ENCODE peak calls at places on chromosomes 11 and 22, in five cellular contexts. One of them, this sample, is unnamed. For H3K9me3, the result is how much of the 10 kb centered on the place peaks cover.

GRCh38 chr11:63920126-63920869 is 3.3 kb upstream of the RCOR2 start:
- DNase-seq in mammary epithelial cell: no peak
- DNase-seq in body of pancreas: peak
- DNase-seq in IMR-90: no peak
- DNase-seq in CD8-positive, alpha-beta T cell: no peak
- DNase-seq in this sample: no peak

GRCh38 chr22:29780781-29781676 is 13.9 kb downstream of the UQCR10 start:
- DNase-seq in mammary epithelial cell: peak
- DNase-seq in IMR-90: peak
- DNase-seq in body of pancreas: no peak
- DNase-seq in CD8-positive, alpha-beta T cell: no peak
- DNase-seq in this sample: no peak

GRCh38 chr11:111524056-111524455 is 9.5 kb downstream of the HOATZ start:
- DNase-seq in CD8-positive, alpha-beta T cell: no peak
- DNase-seq in mammary epithelial cell: peak
- DNase-seq in body of pancreas: no peak
- DNase-seq in IMR-90: peak
- DNase-seq in this sample: no peak

GRCh38 chr22:18013436-18013835 is 10.9 kb downstream of the MICAL3 start:
- DNase-seq in mammary epithelial cell: no peak
- DNase-seq in CD8-positive, alpha-beta T cell: no peak
- DNase-seq in IMR-90: no peak
- DNase-seq in body of pancreas: no peak
- DNase-seq in this sample: no peak

GRCh38 chr22:32723632-32724031 is 77.9 kb upstream of the TIMP3 start:
- DNase-seq in body of pancreas: no peak
- DNase-seq in CD8-positive, alpha-beta T cell: no peak
- DNase-seq in mammary epithelial cell: peak
- DNase-seq in IMR-90: peak
- DNase-seq in this sample: peak

GRCh38 chr11:96338910-96339703 is 3.9 kb downstream of the MAML2 start:
- DNase-seq in body of pancreas: no peak
- DNase-seq in CD8-positive, alpha-beta T cell: no peak
- DNase-seq in IMR-90: peak
- DNase-seq in mammary epithelial cell: peak
- DNase-seq in this sample: peak

GRCh38 chr11:87878373-87878779 is 296.9 kb downstream of the RAB38 start:
- DNase-seq in IMR-90: peak
- DNase-seq in mammary epithelial cell: peak
- DNase-seq in body of pancreas: no peak
- DNase-seq in CD8-positive, alpha-beta T cell: no peak
- DNase-seq in this sample: peak

GRCh38 chr22:36238348-36239149 is 778 bp downstream of the APOL2 start:
- DNase-seq in body of pancreas: peak
- DNase-seq in CD8-positive, alpha-beta T cell: no peak
- DNase-seq in IMR-90: no peak
- DNase-seq in mammary epithelial cell: no peak
- DNase-seq in this sample: peak

GRCh38 chr11:109956124-109956793 is 136.9 kb upstream of the ZC3H12C start:
- DNase-seq in CD8-positive, alpha-beta T cell: no peak
- DNase-seq in mammary epithelial cell: no peak
- DNase-seq in IMR-90: no peak
- DNase-seq in body of pancreas: no peak
- DNase-seq in this sample: peak

GRCh38 chr11:6565988-6566703 is 37.3 kb downstream of the RRP8 start:
- DNase-seq in body of pancreas: no peak
- DNase-seq in IMR-90: no peak
- DNase-seq in mammary epithelial cell: no peak
- DNase-seq in CD8-positive, alpha-beta T cell: no peak
- DNase-seq in this sample: no peak

GRCh38 chr11:1998290-1998689 is 648 bp upstream of the H19 start:
- DNase-seq in mammary epithelial cell: no peak
- DNase-seq in body of pancreas: no peak
- DNase-seq in CD8-positive, alpha-beta T cell: no peak
- DNase-seq in IMR-90: no peak
- DNase-seq in this sample: no peak

GRCh38 chr11:128580612-128581011 is 6.7 kb downstream of the ETS1 start:
- DNase-seq in body of pancreas: no peak
- DNase-seq in CD8-positive, alpha-beta T cell: no peak
- DNase-seq in IMR-90: no peak
- DNase-seq in mammary epithelial cell: no peak
- DNase-seq in this sample: no peak

GRCh38 chr11:130798280-130798679 is 118.0 kb downstream of the SNX19 start:
- DNase-seq in IMR-90: peak
- DNase-seq in CD8-positive, alpha-beta T cell: no peak
- DNase-seq in body of pancreas: no peak
- DNase-seq in mammary epithelial cell: peak
- DNase-seq in this sample: no peak

GRCh38 chr11:70191495-70192140 is 11.5 kb upstream of the FADD start:
- DNase-seq in CD8-positive, alpha-beta T cell: no peak
- DNase-seq in mammary epithelial cell: peak
- DNase-seq in IMR-90: peak
- DNase-seq in body of pancreas: peak
- DNase-seq in this sample: peak

GRCh38 chr22:45878051-45878764 is 98.8 kb downstream of the WNT7B start:
- DNase-seq in CD8-positive, alpha-beta T cell: no peak
- DNase-seq in IMR-90: no peak
- DNase-seq in mammary epithelial cell: no peak
- DNase-seq in body of pancreas: peak
- DNase-seq in this sample: no peak

GRCh38 chr11:32288276-32288675 is 147.1 kb downstream of the WT1 start:
- DNase-seq in CD8-positive, alpha-beta T cell: no peak
- DNase-seq in body of pancreas: no peak
- DNase-seq in IMR-90: no peak
- DNase-seq in mammary epithelial cell: no peak
- DNase-seq in this sample: no peak

GRCh38 chr11:14075118-14075601 is 112.6 kb downstream of the SPON1 start:
- DNase-seq in mammary epithelial cell: peak
- DNase-seq in IMR-90: no peak
- DNase-seq in CD8-positive, alpha-beta T cell: peak
- DNase-seq in body of pancreas: no peak
- DNase-seq in this sample: no peak

GRCh38 chr22:37472418-37473006 is 13.7 kb downstream of the MFNG start:
- DNase-seq in body of pancreas: peak
- DNase-seq in mammary epithelial cell: no peak
- DNase-seq in IMR-90: peak
- DNase-seq in CD8-positive, alpha-beta T cell: no peak
- DNase-seq in this sample: no peak

GRCh38 chr11:304915-305833 is 2.4 kb upstream of the IFITM2 start:
- DNase-seq in mammary epithelial cell: peak
- DNase-seq in IMR-90: peak
- DNase-seq in body of pancreas: peak
- DNase-seq in CD8-positive, alpha-beta T cell: no peak
- DNase-seq in this sample: peak

GRCh38 chr11:69449320-69450063 is 32.0 kb upstream of the LINC01488 start:
- DNase-seq in mammary epithelial cell: no peak
- DNase-seq in body of pancreas: peak
- DNase-seq in IMR-90: peak
- DNase-seq in CD8-positive, alpha-beta T cell: no peak
- DNase-seq in this sample: no peak

GRCh38 chr11:87038235-87038960 is 664 bp downstream of the TMEM135 start:
- DNase-seq in CD8-positive, alpha-beta T cell: no peak
- DNase-seq in body of pancreas: no peak
- DNase-seq in mammary epithelial cell: no peak
- DNase-seq in IMR-90: no peak
- DNase-seq in this sample: no peak

GRCh38 chr11:94516725-94517124 is 4.5 kb downstream of the C11orf97 start:
- DNase-seq in CD8-positive, alpha-beta T cell: no peak
- DNase-seq in mammary epithelial cell: no peak
- DNase-seq in IMR-90: no peak
- DNase-seq in body of pancreas: no peak
- DNase-seq in this sample: no peak

GRCh38 chr11:65524747-65525658 is at the start of gene SCYL1:
- DNase-seq in CD8-positive, alpha-beta T cell: peak
- DNase-seq in body of pancreas: peak
- DNase-seq in IMR-90: peak
- DNase-seq in mammary epithelial cell: peak
- DNase-seq in this sample: peak

GRCh38 chr22:30483169-30483568 is 11.4 kb upstream of the SEC14L3 start:
- DNase-seq in mammary epithelial cell: no peak
- DNase-seq in body of pancreas: no peak
- DNase-seq in CD8-positive, alpha-beta T cell: no peak
- DNase-seq in IMR-90: no peak
- DNase-seq in this sample: no peak

GRCh38 chr22:50626856-50627451 is 998 bp downstream of the ARSA start:
- DNase-seq in mammary epithelial cell: no peak
- DNase-seq in body of pancreas: peak
- DNase-seq in IMR-90: no peak
- DNase-seq in CD8-positive, alpha-beta T cell: no peak
- DNase-seq in this sample: no peak

GRCh38 chr11:16512163-16512562 is 155.8 kb upstream of the SOX6 start:
- DNase-seq in mammary epithelial cell: no peak
- DNase-seq in CD8-positive, alpha-beta T cell: no peak
- DNase-seq in body of pancreas: no peak
- DNase-seq in IMR-90: peak
- DNase-seq in this sample: no peak

GRCh38 chr11:975824-976223 is 50.2 kb downstream of the AP2A2 start:
- DNase-seq in CD8-positive, alpha-beta T cell: no peak
- DNase-seq in mammary epithelial cell: no peak
- DNase-seq in body of pancreas: no peak
- DNase-seq in IMR-90: peak
- DNase-seq in this sample: no peak

GRCh38 chr11:43735931-43736330 is 55.4 kb downstream of the HSD17B12 start:
- DNase-seq in mammary epithelial cell: peak
- DNase-seq in body of pancreas: no peak
- DNase-seq in IMR-90: peak
- DNase-seq in CD8-positive, alpha-beta T cell: no peak
- DNase-seq in this sample: no peak

GRCh38 chr11:43734256-43734655 is 53.7 kb downstream of the HSD17B12 start:
- DNase-seq in mammary epithelial cell: no peak
- DNase-seq in body of pancreas: no peak
- DNase-seq in CD8-positive, alpha-beta T cell: no peak
- DNase-seq in IMR-90: no peak
- DNase-seq in this sample: no peak

GRCh38 chr11:43736502-43737193 is 56.1 kb downstream of the HSD17B12 start:
- DNase-seq in CD8-positive, alpha-beta T cell: no peak
- DNase-seq in body of pancreas: no peak
- DNase-seq in IMR-90: peak
- DNase-seq in mammary epithelial cell: peak
- DNase-seq in this sample: no peak

GRCh38 chr11:43735115-43735514 is 54.6 kb downstream of the HSD17B12 start:
- DNase-seq in CD8-positive, alpha-beta T cell: no peak
- DNase-seq in IMR-90: no peak
- DNase-seq in mammary epithelial cell: no peak
- DNase-seq in body of pancreas: no peak
- DNase-seq in this sample: no peak

GRCh38 chr11:43732225-43732624 is 51.7 kb downstream of the HSD17B12 start:
- DNase-seq in CD8-positive, alpha-beta T cell: no peak
- DNase-seq in body of pancreas: no peak
- DNase-seq in IMR-90: no peak
- DNase-seq in mammary epithelial cell: no peak
- DNase-seq in this sample: no peak
- H3K9me3 ChIP-seq in CD8-positive, alpha-beta T cell: under half
- H3K9me3 ChIP-seq in body of pancreas: under half
- H3K9me3 ChIP-seq in IMR-90: under half
- H3K9me3 ChIP-seq in mammary epithelial cell: under half
- H3K9me3 ChIP-seq in this sample: under half

GRCh38 chr11:55658031-55658573 is 3.9 kb upstream of the OR4C6 start:
- DNase-seq in mammary epithelial cell: no peak
- DNase-seq in IMR-90: no peak
- DNase-seq in CD8-positive, alpha-beta T cell: no peak
- DNase-seq in body of pancreas: no peak
- DNase-seq in this sample: peak

GRCh38 chr11:55652560-55652959 is 4.4 kb downstream of the OR4S2 start:
- DNase-seq in mammary epithelial cell: no peak
- DNase-seq in IMR-90: no peak
- DNase-seq in body of pancreas: no peak
- DNase-seq in CD8-positive, alpha-beta T cell: no peak
- DNase-seq in this sample: no peak

GRCh38 chr11:55658608-55659007 is 3.4 kb upstream of the OR4C6 start:
- DNase-seq in CD8-positive, alpha-beta T cell: no peak
- DNase-seq in IMR-90: no peak
- DNase-seq in mammary epithelial cell: no peak
- DNase-seq in body of pancreas: no peak
- DNase-seq in this sample: no peak

DNA sequence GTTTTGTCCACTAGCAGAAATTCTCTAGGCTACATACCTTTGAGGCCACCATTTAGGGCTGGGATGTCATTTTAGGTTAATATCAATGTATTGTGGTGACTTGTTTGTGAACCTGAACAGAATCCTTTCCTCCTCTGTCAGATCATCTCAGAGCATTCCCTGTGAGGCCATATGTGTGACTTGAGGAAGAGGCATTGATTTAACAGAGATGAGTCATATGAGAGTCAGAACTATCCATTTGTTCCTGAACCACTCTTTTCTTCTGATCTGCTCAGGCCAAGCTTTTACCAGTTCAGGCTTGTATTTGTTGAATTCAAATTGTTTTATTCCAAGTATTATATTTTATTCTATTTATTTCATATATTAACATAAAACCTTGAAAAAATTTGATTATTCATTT is 6.9 kb upstream of the OR4C6 start:
- DNase-seq in mammary epithelial cell: no peak
- DNase-seq in body of pancreas: no peak
- DNase-seq in CD8-positive, alpha-beta T cell: no peak
- DNase-seq in IMR-90: no peak
- DNase-seq in this sample: no peak
- H3K9me3 ChIP-seq in mammary epithelial cell: under half
- H3K9me3 ChIP-seq in body of pancreas: under half
- H3K9me3 ChIP-seq in CD8-positive, alpha-beta T cell: under half
- H3K9me3 ChIP-seq in IMR-90: under half
- H3K9me3 ChIP-seq in this sample: under half

GRCh38 chr22:22997988-22998387 is 72.3 kb upstream of the GNAZ start:
- DNase-seq in mammary epithelial cell: no peak
- DNase-seq in IMR-90: no peak
- DNase-seq in CD8-positive, alpha-beta T cell: no peak
- DNase-seq in body of pancreas: no peak
- DNase-seq in this sample: no peak
- H3K9me3 ChIP-seq in mammary epithelial cell: under half
- H3K9me3 ChIP-seq in IMR-90: under half
- H3K9me3 ChIP-seq in CD8-positive, alpha-beta T cell: under half
- H3K9me3 ChIP-seq in body of pancreas: under half
- H3K9me3 ChIP-seq in this sample: under half

GRCh38 chr22:48353116-48353947 is 1474.3 kb downstream of the BRD1 start:
- DNase-seq in IMR-90: no peak
- DNase-seq in body of pancreas: no peak
- DNase-seq in CD8-positive, alpha-beta T cell: no peak
- DNase-seq in mammary epithelial cell: no peak
- DNase-seq in this sample: no peak
- H3K9me3 ChIP-seq in IMR-90: half or more
- H3K9me3 ChIP-seq in body of pancreas: under half
- H3K9me3 ChIP-seq in CD8-positive, alpha-beta T cell: under half
- H3K9me3 ChIP-seq in mammary epithelial cell: under half
- H3K9me3 ChIP-seq in this sample: under half

This sample was measured in MM.1S.